ENCODE peak calls at places on chromosomes 12 and 14, in four cellular contexts. N is NCI-H1092, J is dermis microvascular lymphatic vessel endothelial cell, T is NCI-H774. X is an unnamed sample.

GRCh38 chr12:12622418-12622817 is 10.7 kb downstream of the CREBL2 start:
- DNase-seq in T (no peak), N (no peak), J (no peak), X (no peak)

GRCh38 chr12:64452559-64453329 is 824 bp downstream of the TBK1 start:
- DNase-seq in T (peak), J (peak), N (no peak), X (no peak)

GRCh38 chr12:123078531-123079123 is 72.3 kb downstream of the PITPNM2 start:
- DNase-seq in J (no peak), N (no peak), T (no peak), X (no peak)

GRCh38 chr12:12507121-12507520 is 55.5 kb downstream of the DUSP16 start:
- DNase-seq in J (no peak), N (no peak), T (no peak), X (no peak)

GRCh38 chr12:10241276-10241675 is 28.6 kb downstream of the GABARAPL1 start:
- DNase-seq in T (no peak), N (no peak), J (no peak), X (no peak)

GRCh38 chr14:70822706-70823185 is 13.4 kb upstream of the MAP3K9 start:
- DNase-seq in N (peak), T (no peak), J (no peak), X (no peak)

GRCh38 chr14:74975059-74975810 is 19.8 kb upstream of the PGF start:
- DNase-seq in J (no peak), T (no peak), N (no peak), X (no peak)

GRCh38 chr12:459430-460258 is at the start of gene B4GALNT3:
- DNase-seq in N (peak), J (peak), T (peak), X (peak)

GRCh38 chr12:120925740-120926563 is 21.8 kb upstream of the SPPL3 start:
- DNase-seq in J (no peak), T (no peak), N (no peak), X (no peak)

GRCh38 chr12:10982244-10982643 is 4.5 kb downstream of the TAS2R50 start:
- DNase-seq in N (no peak), J (no peak), T (no peak), X (no peak)

GRCh38 chr14:96501383-96501745 is 818 bp upstream of the PAPOLA start:
- DNase-seq in J (no peak), N (no peak), T (no peak), X (no peak)

GRCh38 chr12:124009781-124010180 is 36.8 kb downstream of the ZNF664 start:
- DNase-seq in T (no peak), N (no peak), J (no peak), X (no peak)

GRCh38 chr12:99282086-99282485 is 365.5 kb upstream of the GARIN6 start:
- DNase-seq in J (no peak), N (no peak), T (no peak), X (no peak)

X was measured in GM12892.